ENCODE peak calls at places on chromosomes 11 and 22, in five cellular contexts. K, D, F, N and X are unnamed samples.
A peak's percentile ranks its signal among the peaks of the same experiment; 100 is the strongest.

GRCh38 chr11:119474682-119475596 is 52.0 kb upstream of the THY1 start:
- DNase-seq in F (peak; percentile 37), D (peak; percentile 89), N (peak; percentile 97), K (no peak), X (peak; percentile 75)

GRCh38 chr11:827146-827860 is 416 bp upstream of the CRACR2B start:
- DNase-seq in N (no peak), K (no peak), F (no peak), D (peak; percentile 22), X (no peak)

GRCh38 chr11:67409261-67409666 is 5.4 kb downstream of the TBC1D10C start:
- DNase-seq in N (no peak), K (peak; percentile 91), F (peak; percentile 84), D (no peak), X (no peak)

GRCh38 chr11:28618426-28618825 is 510.2 kb downstream of the METTL15 start:
- DNase-seq in K (no peak), N (peak; percentile 4), D (peak; percentile 28), F (no peak), X (peak; percentile 51)

GRCh38 chr11:95327273-95327948 is 96.4 kb upstream of the SESN3 start:
- DNase-seq in D (no peak), K (no peak), F (no peak), N (no peak), X (no peak)

GRCh38 chr22:32904044-32904443 is 102.5 kb downstream of the TIMP3 start:
- DNase-seq in K (no peak), N (peak; percentile 44), F (no peak), D (peak; percentile 32), X (peak; percentile 43)

GRCh38 chr22:42316988-42317387 is 46.5 kb upstream of the TCF20 start:
- DNase-seq in F (peak; percentile 56), D (peak; percentile 36), K (no peak), N (peak; percentile 32), X (peak; percentile 20)

GRCh38 chr11:73461335-73461840 is 85.2 kb downstream of the RELT start:
- DNase-seq in D (no peak), N (peak; percentile 25), F (no peak), K (no peak), X (no peak)

GRCh38 chr22:45246060-45246985 is 5.6 kb upstream of the KIAA0930 start:
- DNase-seq in F (no peak), N (peak; percentile 96), K (no peak), D (peak; percentile 95), X (peak; percentile 95)

GRCh38 chr11:110168404-110168803 is 75.2 kb downstream of the ZC3H12C start:
- DNase-seq in D (no peak), N (no peak), K (no peak), F (no peak), X (no peak)

GRCh38 chr11:86923993-86924766 is 31.0 kb downstream of the FZD4 start:
- DNase-seq in K (no peak), N (no peak), F (no peak), D (no peak), X (no peak)

GRCh38 chr11:130101661-130102060 is 32.0 kb downstream of the APLP2 start:
- DNase-seq in K (no peak), F (no peak), N (peak; percentile 12), D (peak; percentile 41), X (no peak)

GRCh38 chr11:44773351-44773965 is 46.7 kb downstream of the TSPAN18 start:
- DNase-seq in F (no peak), K (no peak), N (no peak), D (no peak), X (no peak)

GRCh38 chr11:74306440-74307175 is 4.8 kb downstream of the P4HA3 start:
- DNase-seq in F (no peak), K (no peak), N (peak; percentile 69), D (peak; percentile 53), X (no peak)

GRCh38 chr11:35682230-35683195 is 19.9 kb downstream of the TRIM44 start:
- DNase-seq in D (peak; percentile 40), K (no peak), F (no peak), N (peak; percentile 40), X (no peak)

GRCh38 chr11:84503503-84503902 is 1123.6 kb downstream of the DLG2 start:
- DNase-seq in F (no peak), K (no peak), D (no peak), N (no peak), X (no peak)

GRCh38 chr22:46797355-46797754 is 34.9 kb downstream of the TBC1D22A start:
- DNase-seq in F (no peak), K (no peak), N (peak; percentile 21), D (peak; percentile 61), X (peak; percentile 40)

GRCh38 chr11:70173018-70173417 is 30.1 kb upstream of the FADD start:
- DNase-seq in K (no peak), N (no peak), D (no peak), F (no peak), X (peak; percentile 12)

GRCh38 chr11:10351768-10352641 is 47.1 kb downstream of the ADM start:
- DNase-seq in F (no peak), N (peak; percentile 89), K (no peak), D (peak; percentile 89), X (peak; percentile 72)

GRCh38 chr22:37202706-37203105 is 9.6 kb downstream of the SSTR3 start:
- DNase-seq in D (no peak), K (no peak), N (no peak), F (no peak), X (no peak)

GRCh38 chr11:19953909-19954308 is 206.4 kb downstream of the DBX1 start:
- DNase-seq in K (no peak), N (peak; percentile 88), F (no peak), D (peak; percentile 82), X (peak; percentile 84)

GRCh38 chr22:37165066-37165465 is 15.3 kb upstream of the IL2RB start:
- DNase-seq in N (no peak), D (no peak), K (no peak), F (no peak), X (no peak)